ENCODE peak calls at places on chromosomes 3 and 15, in nine cellular contexts. S is effector CD4-positive, alpha-beta T cell; R is RCC 7860; K is effector memory CD4-positive, alpha-beta T cell; U is T-helper 17 cell; O is stimulated activated CD8-positive, alpha-beta memory T cell treated with anti-CD3 and anti-CD28 coated beads, Interleukin-7, amount 100 ng/mL, for 48 hours; D is SHP77; G is fibroblast of lung; X is T47D. T is an unnamed sample.

GRCh38 chr3:494190-494589 is 297.6 kb downstream of the CHL1 start:
- DNase-seq in G (no peak), R (no peak), D (no peak), U (no peak), X (no peak), S (no peak), O (no peak), K (no peak), T (no peak)

GRCh38 chr15:85597155-85597815 is 197.4 kb downstream of the KLHL25 start:
- DNase-seq in U (no peak), O (no peak), K (peak), G (no peak), X (no peak), R (no peak), S (no peak), D (no peak), T (no peak)

GRCh38 chr3:46296826-46297225 is 54.6 kb downstream of the CCR3 start:
- DNase-seq in D (no peak), O (no peak), K (no peak), R (no peak), U (no peak), G (no peak), X (no peak), S (no peak), T (no peak)

GRCh38 chr3:58151637-58152036 is 59.1 kb downstream of the DNASE1L3 start:
- DNase-seq in K (no peak), X (no peak), S (no peak), R (no peak), G (no peak), U (no peak), D (no peak), O (no peak), T (no peak)

GRCh38 chr3:61855211-61855610 is 293.8 kb downstream of the PTPRG start:
- DNase-seq in S (no peak), U (no peak), O (no peak), K (no peak), G (peak), R (no peak), D (no peak), X (no peak), T (no peak)

GRCh38 chr3:126629999-126630398 is 24.9 kb downstream of the TXNRD3 start:
- DNase-seq in X (no peak), K (no peak), O (no peak), D (no peak), R (no peak), G (no peak), S (no peak), U (no peak), T (no peak)

GRCh38 chr3:71069797-71070196 is 513.7 kb downstream of the FOXP1 start:
- DNase-seq in R (no peak), O (peak), X (peak), K (peak), U (peak), D (peak), S (peak), G (no peak), T (peak)

GRCh38 chr3:39707314-39707909 is 102.0 kb upstream of the MYRIP start:
- DNase-seq in K (no peak), R (peak), O (no peak), S (no peak), D (peak), U (no peak), X (peak), G (peak), T (no peak)

GRCh38 chr3:189041482-189042090 is 130.2 kb upstream of the TPRG1 start:
- DNase-seq in S (peak), O (peak), U (peak), X (peak), G (peak), K (peak), R (peak), D (peak), T (peak)

GRCh38 chr15:44034933-44035624 is 160.0 kb downstream of the FRMD5 start:
- DNase-seq in K (no peak), G (peak), O (no peak), U (no peak), R (peak), S (no peak), D (no peak), X (no peak), T (no peak)

T was measured in T-helper 1 cell.